ENCODE peak calls at places on chromosomes 11 and 22, in nine cellular contexts. M, V, O, I, T, W, Y, U and X are unnamed samples.

GRCh38 chr11:8831861-8832260 is 79.1 kb upstream of the AKIP1 start:
- DNase-seq in W (no peak), V (no peak), U (no peak), M (no peak), T (no peak), O (no peak), Y (no peak), I (no peak), X (no peak)

GRCh38 chr11:26227311-26227710 is 104.6 kb upstream of the ANO3 start:
- DNase-seq in T (no peak), V (peak; percentile 22), I (no peak), W (peak; percentile 82), Y (peak; percentile 89), U (peak; percentile 94), M (peak; percentile 49), O (peak; percentile 81), X (no peak)

GRCh38 chr11:44622721-44623258 is 57.3 kb downstream of the CD82 start:
- DNase-seq in U (no peak), T (peak; percentile 14), V (no peak), O (no peak), W (no peak), Y (no peak), M (no peak), I (no peak), X (peak; percentile 5)

GRCh38 chr11:12800032-12800671 is 125.9 kb downstream of the TEAD1 start:
- DNase-seq in M (peak; percentile 94), Y (peak; percentile 87), V (peak; percentile 46), W (no peak), U (peak; percentile 81), T (no peak), I (peak; percentile 74), O (peak; percentile 88), X (no peak)

GRCh38 chr11:71563401-71563800 is 2.0 kb upstream of the KRTAP5-10 start:
- DNase-seq in M (no peak), T (peak; percentile 59), O (peak; percentile 83), W (peak; percentile 34), U (peak; percentile 62), V (peak; percentile 72), Y (peak; percentile 55), I (peak; percentile 51), X (peak; percentile 14)

GRCh38 chr22:49214976-49215375 is 612.7 kb downstream of the BRD1 start:
- DNase-seq in O (no peak), U (no peak), Y (no peak), W (no peak), M (no peak), I (no peak), T (peak; percentile 9), V (no peak), X (no peak)

GRCh38 chr11:75815345-75815983 is 454 bp downstream of the UVRAG start:
- DNase-seq in U (peak; percentile 29), W (peak; percentile 44), O (peak; percentile 33), T (peak; percentile 53), M (no peak), Y (no peak), I (no peak), V (peak; percentile 78), X (peak; percentile 56)

GRCh38 chr11:74581954-74582547 is 10.3 kb upstream of the POLD3 start:
- DNase-seq in I (no peak), T (no peak), V (no peak), W (no peak), Y (no peak), M (no peak), U (no peak), O (no peak), X (no peak)

GRCh38 chr11:88301478-88302140 is 35.9 kb downstream of the CTSC start:
- DNase-seq in W (no peak), I (no peak), V (no peak), Y (no peak), T (no peak), U (peak; percentile 39), O (no peak), M (no peak), X (no peak)

GRCh38 chr11:102007567-102008437 is 39.4 kb upstream of the CFAP300 start:
- DNase-seq in O (peak; percentile 96), M (peak; percentile 99), U (peak; percentile 66), I (peak; percentile 57), T (no peak), Y (peak; percentile 59), W (peak; percentile 64), V (peak; percentile 76), X (no peak)

GRCh38 chr22:25645266-25645665 is 80.8 kb downstream of the GRK3 start:
- DNase-seq in M (no peak), W (no peak), T (no peak), O (no peak), V (no peak), Y (no peak), I (no peak), U (peak; percentile 49), X (no peak)

GRCh38 chr11:63833048-63833447 is 5.9 kb upstream of the MARK2 start:
- DNase-seq in V (no peak), W (no peak), I (no peak), T (no peak), M (no peak), U (no peak), O (no peak), Y (no peak), X (no peak)

GRCh38 chr22:49807780-49808708 is 19.6 kb downstream of the BRD1 start:
- DNase-seq in O (no peak), M (no peak), Y (no peak), W (no peak), V (no peak), I (no peak), T (no peak), U (no peak), X (no peak)

GRCh38 chr11:76157891-76158290 is 48.4 kb downstream of the WNT11 start:
- DNase-seq in W (no peak), O (no peak), V (no peak), M (no peak), U (no peak), T (no peak), Y (no peak), I (no peak), X (no peak)

GRCh38 chr11:86174101-86175046 is 70.2 kb upstream of the EED start:
- DNase-seq in T (no peak), U (peak; percentile 99), W (no peak), V (no peak), M (peak; percentile 98), O (peak; percentile 86), I (no peak), Y (peak; percentile 97), X (no peak)

GRCh38 chr11:120556841-120557240 is 45.3 kb downstream of the GRIK4 start:
- DNase-seq in I (no peak), W (no peak), M (no peak), U (no peak), V (no peak), T (no peak), O (no peak), Y (no peak), X (no peak)

GRCh38 chr22:38863531-38864131 is 8.4 kb downstream of the CBX6 start:
- DNase-seq in M (no peak), W (no peak), O (no peak), I (no peak), V (no peak), Y (no peak), U (no peak), T (peak; percentile 29), X (no peak)
- H4K20me1 ChIP-seq in M (peaks cover 42% of the 10 kb centered on the region), W (peaks cover 5% of the 10 kb centered on the region), O (no peaks in the 10 kb centered on the region), I (no peaks in the 10 kb centered on the region), V (peaks cover 30% of the 10 kb centered on the region), Y (no peaks in the 10 kb centered on the region), U (peaks cover 58% of the 10 kb centered on the region), T (no peaks in the 10 kb centered on the region), X (peaks cover 79% of the 10 kb centered on the region)

DNA sequence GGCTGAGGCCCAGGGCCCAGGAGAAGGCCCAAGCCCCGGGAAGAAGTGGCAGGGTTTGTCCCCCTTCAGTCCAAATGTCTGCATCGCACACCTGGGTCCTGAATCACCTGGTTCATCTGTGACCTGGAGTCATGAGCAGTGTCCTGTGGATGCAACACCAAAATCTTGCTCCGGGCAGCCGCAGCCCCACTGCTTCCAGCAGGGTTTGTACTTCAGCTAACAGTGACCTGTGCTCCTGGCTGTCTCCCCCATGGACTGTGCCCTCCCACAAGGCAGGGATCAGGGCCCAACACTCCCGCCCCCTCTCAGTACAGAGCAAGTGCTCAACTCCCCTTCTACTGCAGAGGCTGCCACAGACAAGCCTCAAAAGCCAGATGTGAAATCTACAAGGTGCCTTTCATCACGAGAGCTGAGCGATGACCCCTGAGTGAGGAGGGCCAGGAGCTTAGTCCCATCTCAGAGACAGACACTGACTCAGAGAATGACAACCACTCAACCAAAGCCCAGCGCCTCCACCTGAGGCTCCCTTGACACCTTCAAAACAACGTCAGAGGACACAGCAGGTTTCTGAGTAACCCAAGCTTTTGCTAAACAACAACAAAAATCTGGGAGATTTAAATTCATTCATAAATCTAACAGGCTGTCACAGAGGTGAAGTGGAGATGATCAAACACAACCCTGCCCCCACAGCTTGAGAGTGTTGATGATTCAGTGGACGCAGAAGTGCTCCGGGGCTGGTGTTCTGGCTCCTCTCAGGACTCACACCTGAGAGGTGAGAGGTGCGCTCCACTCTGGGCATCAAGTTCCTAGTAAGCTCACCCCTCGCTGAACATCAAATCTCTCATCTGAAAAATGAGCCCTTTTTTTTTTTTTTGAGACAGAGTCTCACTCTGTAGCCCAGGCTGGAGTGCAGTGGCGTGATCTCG is 3.4 kb downstream of the KIAA0930 start:
- DNase-seq in Y (no peak), V (no peak), T (no peak), W (no peak), I (no peak), U (no peak), O (no peak), M (no peak), X (no peak)
- H4K20me1 ChIP-seq in Y (no peaks in the 10 kb centered on the region), V (peaks cover 15% of the 10 kb centered on the region), T (no peaks in the 10 kb centered on the region), W (peaks cover 16% of the 10 kb centered on the region), I (no peaks in the 10 kb centered on the region), U (peaks cover 67% of the 10 kb centered on the region), O (no peaks in the 10 kb centered on the region), M (peaks cover 11% of the 10 kb centered on the region), X (peaks cover 57% of the 10 kb centered on the region)

GRCh38 chr22:44706488-44706887 is 4.5 kb downstream of the PRR5 start:
- DNase-seq in T (no peak), Y (no peak), U (no peak), I (no peak), V (no peak), M (no peak), W (no peak), O (no peak), X (no peak)

GRCh38 chr22:44705022-44705297 is 3.0 kb downstream of the PRR5 start:
- DNase-seq in U (no peak), V (no peak), O (no peak), M (no peak), W (no peak), I (no peak), Y (no peak), T (no peak), X (no peak)

GRCh38 chr22:44703269-44703870 is 1.4 kb downstream of the PRR5 start:
- DNase-seq in W (no peak), Y (no peak), V (no peak), U (no peak), O (no peak), M (no peak), T (no peak), I (no peak), X (no peak)

GRCh38 chr22:44702479-44703219 is 645 bp downstream of the PRR5 start:
- DNase-seq in O (peak; percentile 15), W (no peak), U (peak; percentile 54), T (peak; percentile 64), M (peak; percentile 54), Y (peak; percentile 36), V (peak; percentile 78), I (no peak), X (peak; percentile 46)

GRCh38 chr22:44704159-44705021 is 2.4 kb downstream of the PRR5 start:
- DNase-seq in Y (no peak), M (peak; percentile 23), T (no peak), O (no peak), V (no peak), I (no peak), W (no peak), U (no peak), X (no peak)
- H4K20me1 ChIP-seq in Y (no peaks in the 10 kb centered on the region), M (peaks cover 7% of the 10 kb centered on the region), T (peaks cover 3% of the 10 kb centered on the region), O (peaks cover 3% of the 10 kb centered on the region), V (peaks cover 14% of the 10 kb centered on the region), I (no peaks in the 10 kb centered on the region), W (no peaks in the 10 kb centered on the region), U (peaks cover 24% of the 10 kb centered on the region), X (peaks cover 41% of the 10 kb centered on the region)

GRCh38 chr22:20532256-20532993 is 25.0 kb downstream of the MED15 start:
- DNase-seq in U (no peak), V (no peak), Y (no peak), T (no peak), O (no peak), W (no peak), I (no peak), M (no peak), X (no peak)
- H4K20me1 ChIP-seq in U (peaks cover 76% of the 10 kb centered on the region), V (peaks cover 11% of the 10 kb centered on the region), Y (no peaks in the 10 kb centered on the region), T (no peaks in the 10 kb centered on the region), O (no peaks in the 10 kb centered on the region), W (peaks cover 4% of the 10 kb centered on the region), I (no peaks in the 10 kb centered on the region), M (no peaks in the 10 kb centered on the region), X (peaks cover 82% of the 10 kb centered on the region)